ENCODE peak calls at places on chromosomes 12 and 14, in seven cellular contexts. J is T-helper 2 cell; E is CD4-positive, alpha-beta T cell; R is hypothalamus; H is CD4-positive, CD25-positive, alpha-beta regulatory T cell; Q is caudate nucleus; M is NAMALWA. X is an unnamed sample.

GRCh38 chr14:63988579-63988978 is 135.8 kb downstream of the SYNE2 start:
- DNase-seq in J (no peak), E (no peak), R (no peak), H (no peak), Q (no peak), M (no peak), X (no peak)

GRCh38 chr14:38662781-38663180 is 406.9 kb upstream of the CLEC14A start:
- DNase-seq in J (no peak), E (no peak), R (no peak), H (no peak), Q (no peak), M (no peak), X (no peak)

GRCh38 chr14:103428732-103429556 is 43.7 kb downstream of the MARK3 start:
- DNase-seq in J (no peak), E (no peak), R (no peak), H (peak; percentile 38), Q (no peak), M (no peak), X (no peak)

GRCh38 chr12:99009654-99010296 is 364.7 kb downstream of the APAF1 start:
- DNase-seq in J (no peak), E (no peak), R (no peak), H (no peak), Q (no peak), M (no peak), X (no peak)

GRCh38 chr14:102930753-102931579 is 8.5 kb downstream of the AMN start:
- DNase-seq in J (no peak), E (no peak), R (no peak), H (no peak), Q (no peak), M (no peak), X (no peak)

GRCh38 chr12:29207120-29207519 is 58.0 kb downstream of the FAR2 start:
- DNase-seq in J (no peak), E (no peak), R (no peak), H (no peak), Q (no peak), M (no peak), X (no peak)

GRCh38 chr14:64110832-64111231 is 183.3 kb downstream of the ESR2 start:
- DNase-seq in J (no peak), E (no peak), R (no peak), H (no peak), Q (no peak), M (no peak), X (no peak)

GRCh38 chr12:40227447-40227846 is 2.6 kb downstream of the LRRK2 start:
- DNase-seq in J (no peak), E (no peak), R (no peak), H (no peak), Q (no peak), M (no peak), X (no peak)

GRCh38 chr14:105376521-105377440 is 21.6 kb upstream of the TEX22 start:
- DNase-seq in J (no peak), E (no peak), R (no peak), H (no peak), Q (no peak), M (no peak), X (no peak)

GRCh38 chr14:85421166-85421877 is 108.6 kb upstream of the FLRT2 start:
- DNase-seq in J (no peak), E (no peak), R (no peak), H (no peak), Q (no peak), M (no peak), X (no peak)

GRCh38 chr12:55188974-55189556 is 31.8 kb upstream of the OR10A7 start:
- DNase-seq in J (peak; percentile 26), E (no peak), R (peak; percentile 2), H (peak; percentile 82), Q (no peak), M (peak; percentile 89), X (peak; percentile 33)

GRCh38 chr12:49808686-49809368 is 19.4 kb downstream of the NCKAP5L start:
- DNase-seq in J (no peak), E (no peak), R (peak; percentile 38), H (no peak), Q (peak; percentile 57), M (no peak), X (no peak)

GRCh38 chr12:58731096-58731495 is 189.2 kb downstream of the LRIG3 start:
- DNase-seq in J (no peak), E (no peak), R (no peak), H (no peak), Q (no peak), M (no peak), X (no peak)

GRCh38 chr12:66397574-66397973 is 95.3 kb downstream of the HELB start:
- DNase-seq in J (no peak), E (no peak), R (no peak), H (no peak), Q (no peak), M (no peak), X (no peak)

GRCh38 chr12:30970559-30971202 is 44.1 kb downstream of the TSPAN11 start:
- DNase-seq in J (no peak), E (no peak), R (no peak), H (no peak), Q (no peak), M (no peak), X (no peak)

GRCh38 chr12:19759229-19759628 is 319.9 kb downstream of the AEBP2 start:
- DNase-seq in J (no peak), E (no peak), R (no peak), H (no peak), Q (no peak), M (no peak), X (no peak)

GRCh38 chr12:131018808-131019397 is 65.2 kb downstream of the ADGRD1 start:
- DNase-seq in J (no peak), E (no peak), R (no peak), H (no peak), Q (no peak), M (no peak), X (no peak)

GRCh38 chr12:66716522-66716921 is 37.6 kb upstream of the GRIP1 start:
- DNase-seq in J (no peak), E (no peak), R (no peak), H (no peak), Q (no peak), M (no peak), X (no peak)

GRCh38 chr14:66965831-66966230 is 223.4 kb upstream of the GARIN2 start:
- DNase-seq in J (no peak), E (no peak), R (no peak), H (no peak), Q (no peak), M (no peak), X (no peak)

GRCh38 chr12:76268267-76268666 is 79.9 kb downstream of the BBS10 start:
- DNase-seq in J (no peak), E (no peak), R (no peak), H (no peak), Q (no peak), M (no peak), X (no peak)

GRCh38 chr12:107238276-107238675 is 144.9 kb upstream of the CRY1 start:
- DNase-seq in J (no peak), E (no peak), R (no peak), H (no peak), Q (no peak), M (no peak), X (no peak)

X was measured in effector memory CD8-positive, alpha-beta T cell.